ENCODE peak calls at places on chromosome 22, in six cellular contexts. J is naive thymus-derived CD4-positive, alpha-beta T cell; N is ovary; F is stimulated activated CD8-positive, alpha-beta memory T cell treated with anti-CD3 and anti-CD28 coated beads, Interleukin-4, amount 100 ng/mL, for 1 hour; K is heart left ventricle; O is RCC 7860. H is an unnamed sample.

GRCh38 chr22:49097966-49098365 is 729.7 kb downstream of the BRD1 start:
- DNase-seq in K (no peak), J (no peak), N (no peak), F (no peak), O (no peak), H (no peak)

GRCh38 chr22:39427751-39428596 is 28.4 kb downstream of the TAB1 start:
- DNase-seq in O (no peak), J (no peak), N (no peak), K (no peak), F (no peak), H (no peak)

GRCh38 chr22:33035276-33035863 is 22.8 kb downstream of the SYN3 start:
- DNase-seq in K (no peak), J (no peak), N (no peak), F (no peak), O (no peak), H (no peak)

GRCh38 chr22:23219787-23220484 is 39.6 kb downstream of the BCR start:
- DNase-seq in K (no peak), F (no peak), O (peak; percentile 69), N (peak; percentile 27), J (no peak), H (peak; percentile 24)

GRCh38 chr22:24133187-24133965 is 47.9 kb upstream of the SUSD2 start:
- DNase-seq in J (peak; percentile 58), N (no peak), O (no peak), K (no peak), F (no peak), H (no peak)

GRCh38 chr22:21714059-21714770 is 21.4 kb downstream of the YPEL1 start:
- DNase-seq in F (no peak), N (no peak), O (no peak), J (no peak), K (no peak), H (no peak)

GRCh38 chr22:21102659-21103267 is 57.0 kb downstream of the LRRC74B start:
- DNase-seq in N (peak; percentile 78), F (peak; percentile 26), O (peak; percentile 28), J (peak; percentile 51), K (peak; percentile 39), H (peak; percentile 54)

GRCh38 chr22:35792501-35792900 is 74.8 kb downstream of the APOL5 start:
- DNase-seq in K (no peak), N (no peak), J (no peak), O (no peak), F (no peak), H (no peak)

GRCh38 chr22:31291403-31291715 is 929 bp downstream of the PIK3IP1 start:
- DNase-seq in N (no peak), F (no peak), O (no peak), J (no peak), K (no peak), H (no peak)

GRCh38 chr22:37423283-37423682 is 4.0 kb downstream of the ELFN2 start:
- DNase-seq in F (no peak), N (no peak), J (no peak), K (no peak), O (no peak), H (no peak)